ENCODE peak calls at places on chromosomes 2 and 18, in nine cellular contexts. N is stimulated activated CD4-positive, alpha-beta T cell treated with anti-CD3 and anti-CD28 coated beads, Interleukin-2, amount 100 ng/mL, for 48 hours; H is mesothelial cell of epicardium; R is T-helper 9 cell; J is body of pancreas; G is endothelial cell; D is HFF-Myc; Z is fibroblast of gingiva; V is lower leg skin. O is an unnamed sample.

GRCh38 chr2:2520396-2520795 is 189.3 kb upstream of the MYT1L start:
- DNase-seq in N (no peak), H (no peak), R (no peak), J (no peak), G (no peak), D (no peak), Z (no peak), V (no peak), O (no peak)

GRCh38 chr2:207896525-207897295 is 127.0 kb upstream of the FZD5 start:
- DNase-seq in N (no peak), H (no peak), R (no peak), J (no peak), G (peak; percentile 10), D (no peak), Z (no peak), V (no peak), O (no peak)

GRCh38 chr18:22433960-22434359 is 16.2 kb upstream of the CTAGE1 start:
- DNase-seq in N (no peak), H (no peak), R (no peak), J (no peak), G (no peak), D (peak; percentile 42), Z (peak; percentile 78), V (no peak), O (no peak)

GRCh38 chr2:7075834-7076233 is 158.6 kb downstream of the RNF144A start:
- DNase-seq in N (no peak), H (no peak), R (no peak), J (no peak), G (no peak), D (no peak), Z (peak; percentile 4), V (no peak), O (no peak)

GRCh38 chr2:102619414-102620319 is at the start of gene SLC9A2:
- DNase-seq in N (peak; percentile 15), H (no peak), R (no peak), J (no peak), G (peak; percentile 42), D (no peak), Z (no peak), V (no peak), O (peak; percentile 25)

GRCh38 chr2:83991992-83992391 is 467.1 kb downstream of the SUCLG1 start:
- DNase-seq in N (no peak), H (no peak), R (no peak), J (no peak), G (no peak), D (no peak), Z (no peak), V (no peak), O (no peak)

GRCh38 chr18:79912994-79913831 is 38.2 kb downstream of the SLC66A2 start:
- DNase-seq in N (no peak), H (no peak), R (no peak), J (no peak), G (no peak), D (no peak), Z (no peak), V (no peak), O (no peak)

GRCh38 chr2:147040585-147041494 is 804.0 kb upstream of the ACVR2A start:
- DNase-seq in N (no peak), H (no peak), R (no peak), J (no peak), G (no peak), D (no peak), Z (no peak), V (no peak), O (no peak)

GRCh38 chr2:69668598-69668997 is 25.1 kb upstream of the AAK1 start:
- DNase-seq in N (no peak), H (no peak), R (no peak), J (no peak), G (no peak), D (no peak), Z (no peak), V (no peak), O (no peak)

GRCh38 chr18:6629635-6630140 is 99.8 kb upstream of the ARHGAP28 start:
- DNase-seq in N (no peak), H (no peak), R (no peak), J (no peak), G (no peak), D (no peak), Z (no peak), V (no peak), O (no peak)

GRCh38 chr2:215624423-215624829 is 188.6 kb upstream of the FN1 start:
- DNase-seq in N (no peak), H (no peak), R (no peak), J (no peak), G (no peak), D (peak; percentile 47), Z (peak; percentile 98), V (peak; percentile 24), O (no peak)

GRCh38 chr2:200338692-200339091 is 32.2 kb downstream of the SPATS2L start:
- DNase-seq in N (no peak), H (no peak), R (no peak), J (no peak), G (no peak), D (no peak), Z (no peak), V (no peak), O (no peak)